ENCODE peak calls at places on chromosomes 5 and 9, in four cellular contexts. V, P, A and H are unnamed samples.

GRCh38 chr5:155368490-155368889 is 354.9 kb downstream of the KIF4B start:
- DNase-seq in P (no peak), A (no peak), V (no peak), H (no peak)

GRCh38 chr5:131394128-131394527 is 130.3 kb downstream of the CDC42SE2 start:
- DNase-seq in P (peak; percentile 66), A (no peak), V (no peak), H (no peak)

GRCh38 chr5:1737790-1738405 is 61.7 kb downstream of the MRPL36 start:
- DNase-seq in V (peak; percentile 28), A (peak; percentile 80), P (peak; percentile 11), H (peak; percentile 59)

GRCh38 chr5:181133610-181134231 is 2.8 kb upstream of the OR2V1 start:
- DNase-seq in V (no peak), A (peak; percentile 85), P (no peak), H (no peak)

GRCh38 chr5:112957409-112957808 is 19.2 kb upstream of the DCP2 start:
- DNase-seq in P (no peak), V (no peak), A (no peak), H (no peak)

GRCh38 chr5:61933787-61934626 is 372.0 kb upstream of the KIF2A start:
- DNase-seq in P (peak; percentile 7), V (no peak), A (peak; percentile 23), H (no peak)

GRCh38 chr5:139659673-139660072 is 11.5 kb downstream of the CXXC5 start:
- DNase-seq in V (no peak), A (no peak), P (no peak), H (no peak)

GRCh38 chr5:162128117-162128516 is 60.5 kb downstream of the GABRG2 start:
- DNase-seq in V (no peak), A (no peak), P (no peak), H (no peak)

GRCh38 chr5:151094861-151095260 is 14.0 kb upstream of the TNIP1 start:
- DNase-seq in V (no peak), P (no peak), A (no peak), H (no peak)

GRCh38 chr9:131624636-131625241 is 79.4 kb downstream of the PRRT1B start:
- DNase-seq in P (no peak), V (no peak), A (no peak), H (no peak)

GRCh38 chr9:100637787-100638186 is 59.9 kb downstream of the CAVIN4 start:
- DNase-seq in P (no peak), V (no peak), A (no peak), H (no peak)

GRCh38 chr5:147093138-147093537 is 141.7 kb upstream of the STK32A start:
- DNase-seq in P (no peak), V (peak; percentile 2), A (no peak), H (no peak)

GRCh38 chr5:176463113-176463764 is 15.1 kb downstream of the FAF2 start:
- DNase-seq in A (no peak), V (no peak), P (no peak), H (no peak)

GRCh38 chr9:128628471-128629048 is 28.1 kb downstream of the DYNC2I2 start:
- DNase-seq in A (peak; percentile 62), V (no peak), P (no peak), H (no peak)

GRCh38 chr5:150644496-150644895 is 4.0 kb downstream of the SYNPO start:
- DNase-seq in P (no peak), A (no peak), V (no peak), H (no peak)

DNA sequence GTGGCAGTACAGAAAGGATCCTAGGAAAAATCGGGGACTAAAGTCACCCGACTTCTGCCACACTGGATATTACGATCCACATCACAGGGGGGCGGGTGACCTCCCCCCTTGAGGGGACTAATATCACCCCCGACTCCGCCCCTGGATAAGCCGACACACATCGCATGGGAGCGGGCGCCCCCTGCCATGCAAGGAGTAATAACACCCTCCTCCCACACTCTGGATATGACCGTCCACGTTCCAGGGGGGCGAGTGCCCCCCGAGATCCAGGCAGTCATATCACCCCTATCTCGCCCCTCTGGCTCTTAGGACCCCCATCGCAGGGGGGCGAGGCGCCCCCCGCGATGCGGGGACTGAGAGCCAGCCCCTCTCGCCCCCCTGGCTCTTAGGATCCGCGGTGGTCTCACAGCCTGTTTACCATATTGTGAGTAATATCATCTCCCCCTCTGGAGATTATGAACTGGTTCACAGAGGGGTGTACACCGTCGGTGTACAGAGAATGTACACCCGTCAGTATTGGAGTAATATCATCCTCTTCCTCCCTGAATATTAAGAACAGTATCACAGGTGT is 423.0 kb downstream of the DIRAS2 start:
- DNase-seq in A (peak; percentile 14), V (no peak), P (no peak), H (no peak)
- TF ChIP-seq SPI1 in A (no peak), V (no peak), P (no peak), H (no peak)

GRCh38 chr5:173670130-173670591 is 53.7 kb upstream of the BOD1 start:
- DNase-seq in P (no peak), V (no peak), A (no peak), H (no peak)

GRCh38 chr5:173670791-173671120 is 54.3 kb upstream of the BOD1 start:
- DNase-seq in V (no peak), P (no peak), A (no peak), H (no peak)

GRCh38 chr5:173672891-173673290 is 56.4 kb upstream of the BOD1 start:
- DNase-seq in P (no peak), V (no peak), A (no peak), H (no peak)

GRCh38 chr5:173669483-173669882 is 53.0 kb upstream of the BOD1 start:
- DNase-seq in A (no peak), P (no peak), V (no peak), H (no peak)

DNA sequence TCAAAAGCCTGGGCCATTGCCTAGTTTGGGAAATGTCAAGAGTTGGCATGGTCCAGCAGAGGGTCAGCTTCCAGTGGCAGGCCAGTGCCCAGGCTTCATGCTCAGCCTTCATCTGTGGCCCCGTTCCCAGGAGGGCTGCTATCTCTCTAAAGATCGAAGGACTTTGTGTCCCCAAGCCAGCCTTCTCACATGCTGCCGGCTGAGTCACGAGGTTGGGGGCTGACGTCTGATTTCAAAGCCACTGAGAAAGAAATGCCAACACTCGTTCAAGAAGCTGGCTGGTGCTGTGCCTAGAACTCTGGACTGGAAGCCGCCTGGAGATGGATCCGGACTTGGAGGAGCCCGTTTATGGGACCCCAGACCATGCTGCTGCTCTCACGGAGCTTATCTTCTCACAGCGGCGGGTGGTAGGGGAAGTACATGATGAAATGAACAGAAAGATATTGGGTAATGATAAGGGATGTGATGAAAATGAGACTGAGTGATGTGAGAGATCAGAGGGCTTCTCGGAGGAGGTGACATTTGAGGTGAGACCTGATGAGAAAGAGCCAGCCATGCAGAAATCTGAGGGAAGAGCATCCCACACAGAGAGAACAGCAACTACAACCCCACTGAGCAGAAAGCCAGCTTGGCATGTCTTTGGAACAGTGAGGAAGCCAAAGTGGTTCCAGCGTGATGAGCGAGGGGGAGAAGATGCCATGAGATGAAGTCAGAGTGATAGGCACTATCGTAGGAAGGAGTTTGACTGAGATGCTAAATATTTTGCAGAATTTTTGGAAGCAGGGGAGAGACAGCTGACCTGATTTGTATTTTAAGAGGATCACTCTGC is 54.9 kb upstream of the BOD1 start:
- DNase-seq in V (peak; percentile 47), A (no peak), P (no peak), H (no peak)
- TF ChIP-seq SPI1 in V (no peak), A (no peak), P (no peak), H (no peak)

GRCh38 chr5:52915176-52915875 is 73.8 kb upstream of the ITGA2 start:
- DNase-seq in P (peak; percentile 27), V (peak; percentile 14), A (peak; percentile 58), H (peak; percentile 37)
- TF ChIP-seq SPI1 in P (no peak), V (no peak), A (no peak), H (no peak)

GRCh38 chr9:33167084-33167948 is at the start of gene B4GALT1:
- DNase-seq in V (peak; percentile 88), P (peak; percentile 75), A (peak; percentile 91), H (peak; percentile 82)

GRCh38 chr9:33168941-33169544 is 1.9 kb upstream of the B4GALT1 start:
- DNase-seq in A (no peak), V (no peak), P (no peak), H (no peak)

GRCh38 chr9:33165263-33166151 is 1.6 kb downstream of the B4GALT1 start:
- DNase-seq in V (peak; percentile 76), P (peak; percentile 78), A (peak; percentile 27), H (no peak)

GRCh38 chr9:33166263-33167083 is 663 bp downstream of the B4GALT1 start:
- DNase-seq in P (no peak), V (no peak), A (peak; percentile 55), H (no peak)

DNA sequence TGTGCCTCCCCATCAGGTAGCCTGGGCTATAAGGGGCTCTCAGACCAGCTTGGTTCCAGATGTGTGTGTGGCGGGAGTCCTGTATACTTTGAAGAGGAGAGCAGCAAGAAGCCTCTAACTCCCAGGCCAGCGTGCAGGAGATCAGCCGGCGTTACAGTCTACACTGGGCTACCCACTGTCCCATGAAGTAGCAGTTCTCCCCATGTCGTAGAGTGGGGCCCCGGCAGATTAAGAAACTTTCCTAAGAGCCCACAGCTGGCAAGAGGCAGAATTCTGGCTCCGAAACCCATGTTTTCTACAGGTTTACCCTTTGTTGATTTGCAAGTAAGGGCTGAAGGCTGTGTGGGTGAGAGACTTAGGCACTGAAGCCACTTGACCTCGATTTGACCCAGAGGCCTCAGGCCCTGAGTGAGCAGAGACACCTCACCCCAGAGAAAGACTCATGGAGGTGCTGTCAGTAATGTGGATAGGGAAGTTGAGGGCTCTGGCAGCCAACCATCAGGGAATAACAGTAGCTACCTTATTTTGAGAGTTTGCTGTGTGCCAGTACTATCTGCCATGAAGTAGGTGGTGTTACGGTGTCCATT is 906 bp upstream of the B4GALT1 start:
- DNase-seq in A (no peak), P (no peak), V (peak; percentile 75), H (no peak)
- TF ChIP-seq SPI1 in A (no peak), P (no peak), V (no peak), H (no peak)

DNA sequence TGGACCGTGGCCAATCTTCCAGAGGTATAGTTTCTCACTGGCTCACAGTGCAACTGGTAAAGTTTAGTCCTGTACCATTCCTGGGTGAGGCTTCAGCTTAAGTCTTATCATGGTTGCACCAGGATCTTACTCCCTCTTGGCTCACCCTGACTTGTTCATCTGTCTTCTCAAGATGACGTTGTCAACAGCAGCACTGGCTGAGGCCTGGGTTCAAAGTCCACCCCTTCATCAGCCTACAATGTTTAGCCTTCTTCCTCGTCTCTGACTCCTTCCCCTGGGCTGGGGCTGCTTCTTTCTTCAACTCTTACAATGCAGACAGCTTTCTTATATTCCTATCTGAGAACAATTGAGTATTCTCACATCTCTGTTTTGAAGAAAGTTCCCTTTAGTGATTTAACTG is 311.1 kb upstream of the CLINT1 start:
- DNase-seq in P (no peak), V (no peak), A (no peak), H (no peak)
- TF ChIP-seq SPI1 in P (no peak), V (no peak), A (no peak), H (no peak)

GRCh38 chr9:133568186-133568585 is 33.7 kb downstream of the ADAMTSL2 start:
- DNase-seq in V (no peak), P (no peak), A (no peak), H (no peak)
- TF ChIP-seq SPI1 in V (no peak), P (no peak), A (no peak), H (no peak)